ENCODE peak calls at places on chromosomes 4 and X, in ten cellular contexts. One of them, this sample, is unnamed.

GRCh38 chrX:6228720-6229119 is at the start of gene NLGN4X:
- DNase-seq in body of pancreas: no peak
- DNase-seq in tibial nerve: no peak
- DNase-seq in B cell: no peak
- DNase-seq in uterus: no peak
- DNase-seq in chondrocyte: no peak
- DNase-seq in right atrium auricular region: no peak
- DNase-seq in endodermal cell: peak; percentile 77
- DNase-seq in WTC11: peak; percentile 19
- DNase-seq in heart left ventricle: no peak
- DNase-seq in this sample: no peak

GRCh38 chrX:150036181-150036580 is 97.9 kb upstream of the EOLA2 start:
- DNase-seq in right atrium auricular region: no peak
- DNase-seq in B cell: no peak
- DNase-seq in WTC11: no peak
- DNase-seq in uterus: no peak
- DNase-seq in heart left ventricle: no peak
- DNase-seq in chondrocyte: no peak
- DNase-seq in body of pancreas: peak; percentile 21
- DNase-seq in tibial nerve: no peak
- DNase-seq in endodermal cell: no peak
- DNase-seq in this sample: no peak

GRCh38 chr4:183659919-183660318 is 826 bp downstream of the TRAPPC11 start:
- DNase-seq in body of pancreas: no peak
- DNase-seq in chondrocyte: no peak
- DNase-seq in B cell: no peak
- DNase-seq in endodermal cell: no peak
- DNase-seq in tibial nerve: no peak
- DNase-seq in WTC11: no peak
- DNase-seq in right atrium auricular region: no peak
- DNase-seq in uterus: no peak
- DNase-seq in heart left ventricle: no peak
- DNase-seq in this sample: no peak

GRCh38 chrX:119477812-119478232 is 9.6 kb downstream of the SLC25A5 start:
- DNase-seq in uterus: peak; percentile 71
- DNase-seq in B cell: no peak
- DNase-seq in heart left ventricle: no peak
- DNase-seq in WTC11: no peak
- DNase-seq in body of pancreas: peak; percentile 82
- DNase-seq in right atrium auricular region: no peak
- DNase-seq in endodermal cell: peak; percentile 19
- DNase-seq in tibial nerve: peak; percentile 34
- DNase-seq in chondrocyte: no peak
- DNase-seq in this sample: no peak

GRCh38 chr4:172802041-172802440 is 366.6 kb upstream of the GALNT7 start:
- DNase-seq in WTC11: no peak
- DNase-seq in heart left ventricle: no peak
- DNase-seq in uterus: no peak
- DNase-seq in B cell: no peak
- DNase-seq in chondrocyte: no peak
- DNase-seq in endodermal cell: no peak
- DNase-seq in right atrium auricular region: no peak
- DNase-seq in body of pancreas: no peak
- DNase-seq in tibial nerve: no peak
- DNase-seq in this sample: no peak

GRCh38 chrX:49291615-49292337 is 11.7 kb upstream of the GAGE10 start:
- DNase-seq in uterus: peak; percentile 54
- DNase-seq in right atrium auricular region: no peak
- DNase-seq in WTC11: peak; percentile 78
- DNase-seq in chondrocyte: no peak
- DNase-seq in endodermal cell: peak; percentile 92
- DNase-seq in B cell: no peak
- DNase-seq in tibial nerve: peak; percentile 35
- DNase-seq in heart left ventricle: no peak
- DNase-seq in body of pancreas: peak; percentile 42
- DNase-seq in this sample: peak; percentile 51

GRCh38 chrX:120213438-120214265 is 37.0 kb upstream of the ZBTB33 start:
- DNase-seq in B cell: peak; percentile 47
- DNase-seq in chondrocyte: no peak
- DNase-seq in right atrium auricular region: no peak
- DNase-seq in tibial nerve: peak; percentile 65
- DNase-seq in body of pancreas: peak; percentile 58
- DNase-seq in endodermal cell: peak; percentile 87
- DNase-seq in heart left ventricle: no peak
- DNase-seq in WTC11: peak; percentile 63
- DNase-seq in uterus: peak; percentile 48
- DNase-seq in this sample: peak; percentile 46

GRCh38 chr4:169103966-169104412 is 93.9 kb upstream of the CBR4 start:
- DNase-seq in heart left ventricle: no peak
- DNase-seq in B cell: no peak
- DNase-seq in body of pancreas: peak; percentile 50
- DNase-seq in tibial nerve: no peak
- DNase-seq in right atrium auricular region: no peak
- DNase-seq in endodermal cell: peak; percentile 64
- DNase-seq in uterus: no peak
- DNase-seq in WTC11: peak; percentile 44
- DNase-seq in chondrocyte: no peak
- DNase-seq in this sample: no peak

GRCh38 chr4:37008199-37008598 is 236.3 kb upstream of the NWD2 start:
- DNase-seq in endodermal cell: no peak
- DNase-seq in chondrocyte: no peak
- DNase-seq in B cell: no peak
- DNase-seq in tibial nerve: no peak
- DNase-seq in WTC11: no peak
- DNase-seq in uterus: no peak
- DNase-seq in body of pancreas: peak; percentile 57
- DNase-seq in right atrium auricular region: no peak
- DNase-seq in heart left ventricle: no peak
- DNase-seq in this sample: no peak

DNA sequence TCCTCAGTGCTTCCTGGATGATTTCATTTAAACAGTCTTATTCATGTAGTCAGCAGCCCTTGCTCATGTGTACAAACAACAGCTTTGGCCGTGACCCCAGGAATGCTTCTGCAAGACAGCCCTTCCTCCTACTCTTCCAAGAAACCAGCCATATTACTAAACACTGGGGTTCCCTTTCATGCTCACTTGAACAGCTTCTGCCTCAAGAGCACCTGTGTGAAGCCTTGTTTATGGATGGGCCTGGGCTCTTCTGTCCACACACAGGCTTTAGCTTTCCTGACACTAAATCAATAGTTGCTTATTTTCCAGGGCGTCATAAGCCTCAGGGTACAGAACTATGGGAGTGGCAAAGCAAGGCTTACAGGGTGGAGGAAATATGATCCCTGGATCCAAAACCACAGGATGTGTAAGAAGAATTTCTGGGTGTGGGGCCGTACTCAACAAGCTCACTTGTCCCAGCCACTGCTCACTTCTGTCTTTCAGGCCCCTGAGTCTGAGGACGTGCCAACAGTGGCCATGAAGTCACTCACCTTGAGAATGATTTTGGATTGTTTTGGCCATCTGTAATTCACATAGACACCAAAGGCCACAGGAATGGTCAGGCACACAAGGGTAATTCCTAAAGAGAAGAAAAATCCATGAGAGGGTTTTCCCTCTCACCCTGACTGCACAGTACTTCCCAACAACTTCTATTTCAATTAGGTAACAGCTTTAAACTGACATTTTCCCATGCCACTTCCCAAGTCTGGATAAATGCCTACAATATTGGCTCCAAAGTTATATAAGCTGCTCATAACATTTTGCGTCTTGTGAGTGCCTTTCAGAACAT is 17.7 kb downstream of the SLC10A6 start:
- DNase-seq in chondrocyte: no peak
- DNase-seq in tibial nerve: no peak
- DNase-seq in WTC11: no peak
- DNase-seq in heart left ventricle: no peak
- DNase-seq in right atrium auricular region: no peak
- DNase-seq in body of pancreas: peak; percentile 22
- DNase-seq in B cell: no peak
- DNase-seq in uterus: peak; percentile 51
- DNase-seq in endodermal cell: no peak
- DNase-seq in this sample: no peak
- TF ChIP-seq CTCF in chondrocyte: no peak
- TF ChIP-seq CTCF in tibial nerve: no peak
- TF ChIP-seq CTCF in WTC11: no peak
- TF ChIP-seq CTCF in heart left ventricle: no peak
- TF ChIP-seq CTCF in right atrium auricular region: no peak
- TF ChIP-seq CTCF in body of pancreas: no peak
- TF ChIP-seq CTCF in B cell: no peak
- TF ChIP-seq CTCF in uterus: no peak
- TF ChIP-seq CTCF in endodermal cell: no peak
- TF ChIP-seq CTCF in this sample: no peak

GRCh38 chr4:9962611-9963314 is 58.5 kb downstream of the SLC2A9 start:
- DNase-seq in B cell: no peak
- DNase-seq in uterus: no peak
- DNase-seq in chondrocyte: no peak
- DNase-seq in tibial nerve: no peak
- DNase-seq in heart left ventricle: no peak
- DNase-seq in WTC11: no peak
- DNase-seq in right atrium auricular region: no peak
- DNase-seq in endodermal cell: no peak
- DNase-seq in body of pancreas: no peak
- DNase-seq in this sample: no peak
- TF ChIP-seq CTCF in B cell: no peak
- TF ChIP-seq CTCF in uterus: no peak
- TF ChIP-seq CTCF in chondrocyte: no peak
- TF ChIP-seq CTCF in tibial nerve: no peak
- TF ChIP-seq CTCF in heart left ventricle: no peak
- TF ChIP-seq CTCF in WTC11: no peak
- TF ChIP-seq CTCF in right atrium auricular region: no peak
- TF ChIP-seq CTCF in endodermal cell: no peak
- TF ChIP-seq CTCF in body of pancreas: no peak
- TF ChIP-seq CTCF in this sample: no peak

GRCh38 chr4:170227928-170228327 is 138.2 kb upstream of the AADAT start:
- DNase-seq in heart left ventricle: no peak
- DNase-seq in tibial nerve: no peak
- DNase-seq in WTC11: no peak
- DNase-seq in body of pancreas: no peak
- DNase-seq in chondrocyte: no peak
- DNase-seq in right atrium auricular region: no peak
- DNase-seq in uterus: no peak
- DNase-seq in B cell: no peak
- DNase-seq in endodermal cell: no peak
- DNase-seq in this sample: no peak
- TF ChIP-seq CTCF in heart left ventricle: no peak
- TF ChIP-seq CTCF in tibial nerve: no peak
- TF ChIP-seq CTCF in WTC11: no peak
- TF ChIP-seq CTCF in body of pancreas: no peak
- TF ChIP-seq CTCF in chondrocyte: peak; percentile 11
- TF ChIP-seq CTCF in right atrium auricular region: no peak
- TF ChIP-seq CTCF in uterus: no peak
- TF ChIP-seq CTCF in B cell: no peak
- TF ChIP-seq CTCF in endodermal cell: peak; percentile 64
- TF ChIP-seq CTCF in this sample: no peak

DNA sequence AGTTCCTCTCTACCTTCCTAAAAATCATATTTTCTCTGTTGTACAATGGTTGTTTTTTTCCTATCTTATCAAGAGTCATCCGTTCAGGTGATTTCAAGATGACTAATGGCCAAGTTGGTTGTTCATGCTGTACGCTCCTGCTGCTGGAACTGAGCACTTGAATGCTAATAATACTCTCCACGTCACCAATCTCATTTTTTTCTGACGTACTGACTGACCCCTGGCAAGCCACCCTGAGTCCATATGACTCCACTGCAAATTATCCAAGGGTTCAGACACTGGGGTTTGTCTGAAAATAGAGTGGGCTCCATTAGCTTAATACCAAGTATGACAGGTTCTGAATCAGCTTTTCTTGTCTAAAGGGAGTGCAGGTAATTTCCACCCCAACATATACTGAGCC is 21.1 kb upstream of the GPR50 start:
- DNase-seq in tibial nerve: no peak
- DNase-seq in body of pancreas: no peak
- DNase-seq in chondrocyte: no peak
- DNase-seq in heart left ventricle: no peak
- DNase-seq in right atrium auricular region: no peak
- DNase-seq in endodermal cell: no peak
- DNase-seq in WTC11: no peak
- DNase-seq in uterus: no peak
- DNase-seq in B cell: no peak
- DNase-seq in this sample: no peak
- TF ChIP-seq CTCF in tibial nerve: no peak
- TF ChIP-seq CTCF in body of pancreas: no peak
- TF ChIP-seq CTCF in chondrocyte: no peak
- TF ChIP-seq CTCF in heart left ventricle: no peak
- TF ChIP-seq CTCF in right atrium auricular region: no peak
- TF ChIP-seq CTCF in endodermal cell: no peak
- TF ChIP-seq CTCF in WTC11: no peak
- TF ChIP-seq CTCF in uterus: no peak
- TF ChIP-seq CTCF in B cell: no peak
- TF ChIP-seq CTCF in this sample: no peak

DNA sequence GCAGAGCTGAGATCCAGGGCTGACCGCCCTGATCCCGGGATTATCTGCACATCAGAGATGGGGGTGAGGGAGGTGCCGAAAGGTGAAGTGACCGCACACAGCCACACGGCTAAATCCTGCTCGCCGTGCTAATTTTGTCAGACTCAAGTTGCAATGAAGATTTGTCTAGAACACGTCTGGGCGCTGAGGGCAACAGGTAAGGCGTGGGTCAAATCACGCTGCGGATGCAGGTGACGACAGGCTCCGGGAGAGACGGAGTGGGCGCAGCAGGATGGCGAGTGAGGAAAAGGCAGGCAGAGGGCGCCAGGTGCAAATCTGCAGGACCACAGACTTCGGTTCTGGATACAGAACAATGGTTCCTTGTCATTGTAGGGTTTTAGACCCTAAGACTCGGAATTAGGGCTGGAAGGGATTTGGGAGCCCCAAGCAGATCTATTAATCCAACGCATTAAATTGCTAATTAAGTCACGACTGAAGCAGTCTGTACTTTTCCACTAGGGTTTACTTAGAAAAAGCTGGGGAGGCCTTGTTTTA is 1.9 kb upstream of the TBC1D14 start:
- DNase-seq in right atrium auricular region: no peak
- DNase-seq in uterus: no peak
- DNase-seq in B cell: no peak
- DNase-seq in heart left ventricle: no peak
- DNase-seq in tibial nerve: no peak
- DNase-seq in endodermal cell: peak; percentile 84
- DNase-seq in chondrocyte: no peak
- DNase-seq in body of pancreas: peak; percentile 65
- DNase-seq in WTC11: peak; percentile 71
- DNase-seq in this sample: no peak
- TF ChIP-seq CTCF in right atrium auricular region: peak; percentile 66
- TF ChIP-seq CTCF in uterus: peak; percentile 40
- TF ChIP-seq CTCF in B cell: no peak
- TF ChIP-seq CTCF in heart left ventricle: peak; percentile 19
- TF ChIP-seq CTCF in tibial nerve: peak; percentile 22
- TF ChIP-seq CTCF in endodermal cell: peak; percentile 79
- TF ChIP-seq CTCF in chondrocyte: peak; percentile 71
- TF ChIP-seq CTCF in body of pancreas: peak; percentile 57
- TF ChIP-seq CTCF in WTC11: no peak
- TF ChIP-seq CTCF in this sample: no peak